ENCODE peak calls at places on chromosomes 1 and 21, in seven cellular contexts. G is mammary epithelial cell, W is fibroblast of lung, H is sigmoid colon, B is left ventricle myocardium inferior, Z is transverse colon, U is HFFc6. P is an unnamed sample.

GRCh38 chr1:31812158-31812829 is 3.5 kb downstream of the SPOCD1 start:
- DNase-seq in G (no peak), B (no peak), W (no peak), H (no peak), Z (no peak), U (no peak), P (no peak)

GRCh38 chr1:203871114-203871875 is 9.9 kb downstream of the SNRPE start:
- DNase-seq in H (peak), U (peak), B (no peak), W (peak), G (peak), Z (peak), P (peak)

GRCh38 chr1:234732260-234732659 is 122.3 kb upstream of the IRF2BP2 start:
- DNase-seq in H (no peak), W (no peak), G (no peak), Z (no peak), U (no peak), B (no peak), P (no peak)

GRCh38 chr21:16536661-16537359 is 807.0 kb downstream of the USP25 start:
- DNase-seq in Z (no peak), H (no peak), B (no peak), G (peak), U (no peak), W (peak), P (peak)

GRCh38 chr1:54314691-54315455 is 91.3 kb downstream of the SSBP3 start:
- DNase-seq in U (no peak), H (no peak), Z (peak), B (no peak), W (no peak), G (no peak), P (no peak)

GRCh38 chr1:209513226-209513625 is 70.3 kb upstream of the CAMK1G start:
- DNase-seq in U (peak), G (peak), Z (no peak), H (no peak), W (peak), B (no peak), P (peak)

GRCh38 chr1:112956503-112957132 is 622 bp upstream of the SLC16A1 start:
- DNase-seq in Z (no peak), U (peak), W (no peak), H (peak), G (peak), B (no peak), P (peak)

GRCh38 chr1:16122916-16123315 is 33.0 kb downstream of the EPHA2 start:
- DNase-seq in B (no peak), G (peak), H (peak), Z (no peak), W (peak), U (peak), P (peak)

GRCh38 chr21:33813832-33814231 is 101.8 kb downstream of the ATP5PO start:
- DNase-seq in G (no peak), U (no peak), Z (no peak), H (no peak), W (no peak), B (no peak), P (no peak)

GRCh38 chr1:231519166-231519565 is 9.3 kb upstream of the TSNAX start:
- DNase-seq in H (no peak), W (no peak), Z (no peak), G (no peak), U (no peak), B (no peak), P (no peak)

GRCh38 chr1:74502858-74503257 is 9.6 kb downstream of the LRRC53 start:
- DNase-seq in H (no peak), B (no peak), W (no peak), Z (no peak), U (no peak), G (no peak), P (no peak)

GRCh38 chr1:92623187-92623778 is 136.6 kb upstream of the GFI1 start:
- DNase-seq in G (no peak), B (no peak), H (no peak), W (peak), Z (no peak), U (peak), P (peak)

GRCh38 chr21:41957991-41958766 is 4.4 kb upstream of the C2CD2 start:
- DNase-seq in B (peak), W (peak), U (peak), G (peak), Z (peak), H (peak), P (peak)

GRCh38 chr1:246961939-246962373 is 30.2 kb upstream of the AHCTF1 start:
- DNase-seq in H (peak), U (no peak), G (no peak), B (peak), W (peak), Z (peak), P (no peak)

GRCh38 chr1:70427976-70428375 is 16.9 kb downstream of the CTH start:
- DNase-seq in W (peak), B (no peak), G (no peak), H (no peak), Z (no peak), U (peak), P (no peak)

GRCh38 chr1:4346141-4346540 is 308.3 kb upstream of the AJAP1 start:
- DNase-seq in G (no peak), W (no peak), H (no peak), B (no peak), U (no peak), Z (no peak), P (no peak)

GRCh38 chr1:38138498-38139233 is 92.1 kb upstream of the POU3F1 start:
- DNase-seq in U (peak), B (peak), H (peak), Z (peak), G (peak), W (peak), P (peak)

GRCh38 chr1:87196110-87196509 is 132.6 kb upstream of the LMO4 start:
- DNase-seq in H (no peak), W (no peak), G (no peak), Z (no peak), B (no peak), U (no peak), P (no peak)
- TF ChIP-seq CTCF in H (no peak), W (no peak), G (no peak), Z (no peak), B (no peak), U (no peak), P (no peak)

GRCh38 chr1:154583691-154584212 is 16.2 kb downstream of the CHRNB2 start:
- DNase-seq in B (no peak), Z (no peak), H (no peak), G (no peak), U (no peak), W (peak), P (no peak)

GRCh38 chr1:154586641-154587040 is 19.1 kb downstream of the CHRNB2 start:
- DNase-seq in B (no peak), H (no peak), U (no peak), W (no peak), G (no peak), Z (no peak), P (no peak)

GRCh38 chr1:154586231-154586630 is 18.7 kb downstream of the CHRNB2 start:
- DNase-seq in H (no peak), W (no peak), B (no peak), Z (no peak), G (no peak), U (no peak), P (no peak)

GRCh38 chr1:154582885-154583284 is 15.3 kb downstream of the CHRNB2 start:
- DNase-seq in G (no peak), B (no peak), U (no peak), W (no peak), H (no peak), Z (no peak), P (no peak)

DNA sequence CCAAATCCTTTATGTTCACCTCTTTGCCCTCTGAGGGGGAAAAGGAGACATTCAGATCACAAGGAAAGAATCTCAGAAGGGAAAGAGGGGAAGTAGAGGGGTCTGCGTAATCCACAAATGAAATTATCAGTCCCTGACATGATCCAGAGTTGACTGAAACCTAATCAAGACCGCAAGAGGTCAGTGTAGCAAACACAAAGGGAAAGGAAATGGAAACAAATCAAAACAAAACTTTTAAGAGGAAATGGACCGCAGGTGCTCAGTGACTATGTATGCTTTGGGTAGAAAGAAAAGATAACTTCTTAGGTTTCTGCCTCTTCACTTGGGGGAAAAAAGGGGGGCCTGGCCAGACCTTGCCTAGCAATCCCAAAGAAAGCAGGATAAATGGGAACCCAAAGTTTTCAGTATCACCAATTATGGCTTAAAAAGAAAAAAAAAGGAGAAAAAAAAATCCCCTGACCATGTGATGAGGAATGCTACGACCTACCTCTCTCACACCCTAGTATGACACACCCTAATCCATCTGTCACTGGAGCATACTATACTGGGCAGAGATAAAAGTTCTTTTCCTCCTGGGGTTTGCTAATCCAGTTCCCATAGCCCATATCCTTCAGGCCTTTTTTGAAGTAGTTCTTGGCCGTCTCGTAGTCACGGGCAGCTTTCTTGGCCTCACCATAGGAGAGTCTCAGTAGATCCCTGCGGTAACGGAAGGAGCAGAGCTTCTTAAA is 16.9 kb downstream of the CHRNB2 start:
- DNase-seq in H (no peak), B (no peak), G (no peak), Z (no peak), U (no peak), W (no peak), P (no peak)
- TF ChIP-seq CTCF in H (no peak), B (no peak), G (no peak), Z (no peak), U (no peak), W (no peak), P (no peak)

GRCh38 chr1:33147997-33148314 is 33.9 kb downstream of the TRIM62 start:
- DNase-seq in H (no peak), W (peak), B (no peak), G (no peak), Z (no peak), U (peak), P (peak)
- TF ChIP-seq CTCF in H (no peak), W (peak), B (no peak), G (peak), Z (no peak), U (peak), P (peak)

GRCh38 chr1:156781585-156782186 is 14.4 kb downstream of the PRCC start:
- DNase-seq in G (no peak), Z (no peak), B (no peak), H (peak), W (peak), U (peak), P (no peak)
- TF ChIP-seq CTCF in G (no peak), Z (no peak), B (no peak), H (no peak), W (no peak), U (no peak), P (no peak)

DNA sequence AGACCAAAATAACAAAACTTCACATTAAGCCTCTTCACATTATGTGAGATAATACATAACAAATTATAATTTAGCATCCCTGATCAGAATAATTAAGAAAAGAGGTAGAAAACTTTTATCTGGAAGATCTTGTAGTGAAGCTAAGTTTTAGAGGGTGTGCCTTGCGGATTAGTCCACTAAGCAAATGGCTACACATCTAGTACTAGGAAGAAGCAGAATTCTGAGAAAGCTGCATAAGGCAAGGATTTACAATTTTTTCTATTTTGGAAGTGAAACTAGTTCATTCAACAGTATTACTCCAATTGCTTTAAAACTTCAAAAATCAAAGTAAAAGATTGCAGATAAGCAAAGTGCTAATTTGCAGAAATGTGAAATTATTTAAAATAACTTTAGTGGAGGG is 3.5 kb downstream of the YOD1 start:
- DNase-seq in Z (no peak), W (no peak), U (no peak), B (no peak), G (no peak), H (no peak), P (no peak)
- TF ChIP-seq CTCF in Z (no peak), W (no peak), U (no peak), B (no peak), G (no peak), H (no peak), P (no peak)

DNA sequence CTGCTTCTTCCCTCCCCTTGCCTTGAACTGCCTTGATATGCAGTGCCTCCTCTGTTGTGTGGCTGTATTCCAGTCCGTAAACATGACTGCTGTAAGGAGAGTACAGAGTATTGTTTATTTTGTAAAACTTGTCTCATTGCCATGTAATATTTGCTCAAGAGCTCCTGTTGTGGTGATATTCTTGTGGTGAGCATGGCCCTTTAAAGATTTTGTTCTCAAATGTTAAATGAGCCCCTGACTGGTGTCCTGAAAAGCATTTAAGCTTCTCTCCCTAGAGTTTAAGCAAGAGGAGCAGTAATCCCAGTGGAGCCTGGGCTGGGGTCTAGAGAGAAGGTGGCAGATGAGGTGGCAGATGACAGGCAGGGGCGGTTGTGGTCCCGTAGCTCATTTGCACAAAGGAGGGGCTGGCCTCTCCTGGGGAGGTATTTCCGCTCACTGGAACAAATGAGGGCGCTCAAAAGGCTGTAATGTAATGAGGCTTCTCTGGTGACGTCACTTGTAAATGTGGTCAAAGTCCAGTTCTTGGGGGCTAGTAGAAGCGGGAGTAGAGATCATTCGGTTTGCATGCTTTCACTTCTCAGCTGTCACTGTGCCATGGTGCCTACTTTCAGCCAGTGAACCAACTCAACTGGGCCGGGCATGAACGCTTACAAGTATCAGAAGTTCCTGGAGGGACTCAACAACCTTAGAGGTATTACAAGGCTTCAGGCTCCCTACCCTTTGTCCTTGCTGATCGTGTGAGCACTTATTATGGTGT is 46.0 kb upstream of the MACF1 start:
- DNase-seq in U (no peak), G (peak), H (no peak), B (no peak), Z (peak), W (peak), P (peak)
- TF ChIP-seq CTCF in U (no peak), G (no peak), H (no peak), B (no peak), Z (no peak), W (no peak), P (no peak)

GRCh38 chr21:43034826-43035225 is 40.8 kb downstream of the CBS start:
- DNase-seq in Z (no peak), U (no peak), W (no peak), H (no peak), G (no peak), B (no peak), P (no peak)
- TF ChIP-seq CTCF in Z (no peak), U (no peak), W (no peak), H (no peak), G (no peak), B (no peak), P (no peak)

P was measured in MCF 10A.